ENCODE peak calls at places on chromosomes 2 and 18, in eight cellular contexts. E is PC-3, S is OCI-LY7, W is HCT116, L is MM.1S, H is SK-N-SH, M is hepatocyte, Y is GM23338. Q is an unnamed sample.

GRCh38 chr2:147364597-147364996 is 480.2 kb upstream of the ACVR2A start:
- DNase-seq in E (no peak), S (peak), W (no peak), L (peak), H (no peak), M (no peak), Y (no peak), Q (no peak)

GRCh38 chr2:38709515-38710194 is 41.5 kb downstream of the SRSF7 start:
- DNase-seq in E (no peak), S (peak), W (no peak), L (peak), H (no peak), M (no peak), Y (no peak), Q (no peak)

GRCh38 chr2:17441055-17441771 is 77.0 kb downstream of the RAD51AP2 start:
- DNase-seq in E (no peak), S (no peak), W (no peak), L (no peak), H (no peak), M (no peak), Y (no peak), Q (no peak)

GRCh38 chr2:132417430-132418035 is 928 bp downstream of the GPR39 start:
- DNase-seq in E (no peak), S (no peak), W (no peak), L (no peak), H (no peak), M (no peak), Y (no peak), Q (no peak)

GRCh38 chr2:146239392-146240135 is 1605.3 kb upstream of the ACVR2A start:
- DNase-seq in E (no peak), S (no peak), W (no peak), L (no peak), H (no peak), M (no peak), Y (no peak), Q (no peak)

GRCh38 chr2:42316910-42317309 is 44.1 kb downstream of the COX7A2L start:
- DNase-seq in E (no peak), S (no peak), W (no peak), L (no peak), H (no peak), M (no peak), Y (no peak), Q (no peak)

GRCh38 chr18:54392621-54393023 is 34.9 kb downstream of the C18orf54 start:
- DNase-seq in E (peak), S (peak), W (peak), L (peak), H (peak), M (peak), Y (peak), Q (peak)

GRCh38 chr2:207083361-207084080 is 82.2 kb downstream of the KLF7 start:
- DNase-seq in E (no peak), S (no peak), W (no peak), L (no peak), H (no peak), M (no peak), Y (no peak), Q (no peak)

GRCh38 chr18:13136689-13137040 is 81.9 kb upstream of the LDLRAD4 start:
- DNase-seq in E (no peak), S (no peak), W (no peak), L (no peak), H (peak), M (no peak), Y (peak), Q (no peak)

DNA sequence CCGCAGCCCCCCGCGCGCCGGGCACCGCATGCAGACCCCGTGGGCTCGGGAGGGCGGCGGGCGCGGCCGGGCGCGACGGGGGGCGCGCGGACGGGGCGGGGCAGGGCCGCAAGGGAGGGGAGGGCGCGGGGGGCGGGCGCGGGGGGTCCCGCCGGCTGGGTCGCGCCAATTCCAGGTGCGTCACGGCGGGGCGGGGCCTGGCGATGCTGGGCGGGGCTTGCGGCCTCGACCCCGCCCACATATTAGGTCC is 241 bp downstream of the ING5 start:
- DNase-seq in E (peak), S (peak), W (no peak), L (no peak), H (peak), M (no peak), Y (no peak), Q (no peak)
- H3K4me3 ChIP-seq in E (peak), S (peak), W (peak), L (peak), H (peak), M (no peak), Y (peak), Q (peak)

GRCh38 chr2:15729709-15730544 is 138.3 kb downstream of the DDX1 start:
- DNase-seq in E (no peak), S (no peak), W (no peak), L (no peak), H (no peak), M (no peak), Y (no peak), Q (no peak)
- TF ChIP-seq EZH2phosphoT487 in E (no peak), S (no peak), W (no peak), L (no peak), H (no peak), M (no peak), Y (no peak), Q (no peak)

GRCh38 chr2:158530829-158531228 is 74.1 kb downstream of the PKP4 start:
- DNase-seq in E (no peak), S (no peak), W (no peak), L (no peak), H (no peak), M (no peak), Y (peak), Q (no peak)
- TF ChIP-seq CTCF in E (peak), S (peak), W (no peak), L (no peak), H (no peak), M (no peak), Y (peak), Q (no peak)

DNA sequence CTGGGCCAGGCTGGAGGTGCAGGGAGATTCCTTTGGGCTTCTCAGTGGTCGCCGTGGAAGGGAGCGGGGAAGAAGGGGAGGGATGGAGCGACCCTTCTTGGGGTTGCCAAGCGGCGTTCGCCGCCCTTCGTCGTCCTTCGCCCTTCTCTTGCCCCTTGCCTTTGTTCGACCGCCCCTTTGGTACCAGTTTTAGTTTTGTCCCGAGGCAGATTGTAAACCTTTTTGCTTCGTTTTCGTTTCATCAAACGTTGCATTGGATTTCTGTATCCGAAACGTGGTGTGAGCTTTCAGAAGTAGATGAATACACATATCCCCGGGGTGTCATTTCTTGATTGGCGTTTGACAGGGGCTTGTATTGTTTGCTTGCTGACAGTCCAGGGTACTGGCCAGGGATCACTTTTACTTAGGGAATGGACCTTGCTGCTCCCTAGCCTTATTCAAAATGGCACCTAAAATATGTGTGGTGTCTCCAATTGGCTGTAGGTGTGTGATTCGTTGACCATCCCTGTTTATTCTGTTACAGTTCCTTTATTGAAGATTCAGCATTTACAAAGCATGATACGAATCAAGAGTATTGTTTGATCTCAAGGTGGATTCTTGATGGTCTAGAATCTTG is 788 bp downstream of the USP14 start:
- DNase-seq in E (peak), S (peak), W (no peak), L (peak), H (peak), M (peak), Y (peak), Q (peak)
- H3K4me3 ChIP-seq in E (peak), S (peak), W (peak), L (peak), H (peak), M (peak), Y (peak), Q (peak)

GRCh38 chr2:18898271-18898670 is 308.9 kb upstream of the NT5C1B start:
- DNase-seq in E (no peak), S (no peak), W (no peak), L (no peak), H (no peak), M (no peak), Y (no peak), Q (no peak)

GRCh38 chr2:18900691-18901113 is 311.3 kb upstream of the NT5C1B start:
- DNase-seq in E (no peak), S (no peak), W (no peak), L (no peak), H (no peak), M (no peak), Y (no peak), Q (no peak)

GRCh38 chr2:18901255-18901654 is 311.9 kb upstream of the NT5C1B start:
- DNase-seq in E (no peak), S (no peak), W (no peak), L (no peak), H (no peak), M (no peak), Y (no peak), Q (no peak)

GRCh38 chr2:18896106-18896505 is 306.7 kb upstream of the NT5C1B start:
- DNase-seq in E (no peak), S (no peak), W (no peak), L (no peak), H (no peak), M (no peak), Y (no peak), Q (no peak)

DNA sequence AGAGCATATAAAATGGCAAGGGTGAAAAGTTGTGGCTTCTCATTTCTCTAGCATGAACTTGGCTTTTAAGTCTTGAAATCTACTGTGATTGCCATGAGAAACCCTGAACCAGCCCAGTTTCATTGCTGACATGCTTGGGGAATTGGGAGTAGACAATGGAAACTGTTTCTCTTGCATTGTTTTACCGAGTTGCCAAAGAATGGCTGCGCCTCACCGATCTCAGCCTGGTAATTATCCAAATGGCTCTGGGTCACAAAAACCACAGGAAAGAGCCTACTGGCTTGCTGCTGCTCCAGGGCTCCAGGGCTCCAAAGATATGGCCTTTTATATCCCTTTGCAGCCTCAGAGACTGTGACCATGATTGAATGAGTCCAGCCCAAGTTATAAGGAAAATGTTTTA is 310.4 kb upstream of the NT5C1B start:
- DNase-seq in E (no peak), S (no peak), W (no peak), L (no peak), H (no peak), M (no peak), Y (no peak), Q (peak)
- TF ChIP-seq EZH2phosphoT487 in E (no peak), S (no peak), W (no peak), L (no peak), H (no peak), M (no peak), Y (no peak), Q (no peak)

GRCh38 chr2:234476766-234477165 is 20.1 kb downstream of the ARL4C start:
- DNase-seq in E (no peak), S (no peak), W (no peak), L (no peak), H (no peak), M (no peak), Y (peak), Q (no peak)
- TF ChIP-seq CTCF in E (no peak), S (peak), W (peak), L (no peak), H (no peak), M (no peak), Y (peak), Q (no peak)

GRCh38 chr2:232632904-232633412 is 446 bp upstream of the EFHD1 start:
- DNase-seq in E (peak), S (no peak), W (no peak), L (no peak), H (no peak), M (peak), Y (peak), Q (peak)

GRCh38 chr2:232634319-232635150 is 1.1 kb downstream of the EFHD1 start:
- DNase-seq in E (no peak), S (no peak), W (no peak), L (no peak), H (peak), M (no peak), Y (peak), Q (peak)

GRCh38 chr2:232629201-232629475 is 4.3 kb upstream of the EFHD1 start:
- DNase-seq in E (no peak), S (no peak), W (no peak), L (no peak), H (no peak), M (no peak), Y (no peak), Q (no peak)

GRCh38 chr2:232633413-232634318 is at the start of gene EFHD1:
- DNase-seq in E (no peak), S (no peak), W (no peak), L (peak), H (peak), M (peak), Y (peak), Q (peak)

GRCh38 chr2:232632229-232632903 is 1.0 kb upstream of the EFHD1 start:
- DNase-seq in E (no peak), S (no peak), W (no peak), L (no peak), H (no peak), M (no peak), Y (no peak), Q (no peak)
- H3K4me3 ChIP-seq in E (peak), S (no peak), W (peak), L (peak), H (peak), M (peak), Y (peak), Q (peak)

GRCh38 chr2:113114224-113114945 is 13.0 kb upstream of the IL1RN start:
- DNase-seq in E (no peak), S (no peak), W (no peak), L (no peak), H (no peak), M (no peak), Y (no peak), Q (no peak)
- TF ChIP-seq EZH2phosphoT487 in E (no peak), S (no peak), W (no peak), L (no peak), H (no peak), M (no peak), Y (no peak), Q (no peak)

GRCh38 chr2:203909946-203910476 is 26.6 kb upstream of the ICOS start:
- DNase-seq in E (no peak), S (no peak), W (no peak), L (no peak), H (no peak), M (no peak), Y (no peak), Q (no peak)
- TF ChIP-seq CTCF in E (peak), S (peak), W (no peak), L (no peak), H (no peak), M (no peak), Y (no peak), Q (no peak)